ENCODE peak calls at places on chromosome 20, in six cellular contexts. One of them, this sample, is unnamed. For H3K9me3, the result is how much of the 10 kb centered on the place peaks cover.

GRCh38 chr20:1312904-1313235 is 16.1 kb downstream of the SDCBP2 start:
- ATAC-seq in HepG2: peak
- ATAC-seq in upper lobe of left lung: no peak
- ATAC-seq in K562: no peak
- ATAC-seq in A549: no peak
- ATAC-seq in GM12878: no peak
- ATAC-seq in this sample: no peak

GRCh38 chr20:32091888-32092346 is 17.6 kb upstream of the TM9SF4 start:
- ATAC-seq in A549: peak
- ATAC-seq in GM12878: peak
- ATAC-seq in HepG2: peak
- ATAC-seq in K562: peak
- ATAC-seq in upper lobe of left lung: peak
- ATAC-seq in this sample: peak

GRCh38 chr20:31712112-31712553 is 10.5 kb downstream of the BCL2L1 start:
- ATAC-seq in A549: no peak
- ATAC-seq in HepG2: peak
- ATAC-seq in upper lobe of left lung: peak
- ATAC-seq in K562: peak
- ATAC-seq in GM12878: no peak
- ATAC-seq in this sample: peak

GRCh38 chr20:45579184-45579583 is at the start of gene WFDC8:
- ATAC-seq in K562: no peak
- ATAC-seq in GM12878: no peak
- ATAC-seq in upper lobe of left lung: no peak
- ATAC-seq in A549: no peak
- ATAC-seq in HepG2: no peak
- ATAC-seq in this sample: no peak

GRCh38 chr20:48823960-48824497 is 3.8 kb downstream of the PREX1 start:
- ATAC-seq in HepG2: no peak
- ATAC-seq in K562: no peak
- ATAC-seq in GM12878: peak
- ATAC-seq in upper lobe of left lung: no peak
- ATAC-seq in A549: no peak
- ATAC-seq in this sample: no peak

GRCh38 chr20:44586289-44586911 is 4.0 kb downstream of the PKIG start:
- ATAC-seq in upper lobe of left lung: no peak
- ATAC-seq in A549: no peak
- ATAC-seq in GM12878: peak
- ATAC-seq in HepG2: no peak
- ATAC-seq in K562: no peak
- ATAC-seq in this sample: no peak

GRCh38 chr20:44198872-44199271 is 11.7 kb downstream of the OSER1 start:
- ATAC-seq in K562: no peak
- ATAC-seq in upper lobe of left lung: no peak
- ATAC-seq in HepG2: no peak
- ATAC-seq in A549: no peak
- ATAC-seq in GM12878: no peak
- ATAC-seq in this sample: no peak

GRCh38 chr20:41279546-41280225 is 37.8 kb downstream of the ZHX3 start:
- ATAC-seq in K562: no peak
- ATAC-seq in HepG2: no peak
- ATAC-seq in GM12878: peak
- ATAC-seq in A549: no peak
- ATAC-seq in upper lobe of left lung: peak
- ATAC-seq in this sample: no peak

GRCh38 chr20:14947536-14947935 is 610.1 kb upstream of the FLRT3 start:
- ATAC-seq in A549: no peak
- ATAC-seq in upper lobe of left lung: no peak
- ATAC-seq in HepG2: no peak
- ATAC-seq in K562: no peak
- ATAC-seq in GM12878: no peak
- ATAC-seq in this sample: no peak

GRCh38 chr20:51529027-51529749 is 13.3 kb downstream of the NFATC2 start:
- ATAC-seq in GM12878: peak
- ATAC-seq in upper lobe of left lung: no peak
- ATAC-seq in A549: no peak
- ATAC-seq in HepG2: peak
- ATAC-seq in K562: peak
- ATAC-seq in this sample: no peak

GRCh38 chr20:9474835-9475413 is 39.5 kb upstream of the LAMP5 start:
- ATAC-seq in A549: no peak
- ATAC-seq in upper lobe of left lung: no peak
- ATAC-seq in K562: no peak
- ATAC-seq in GM12878: no peak
- ATAC-seq in HepG2: no peak
- ATAC-seq in this sample: no peak

DNA sequence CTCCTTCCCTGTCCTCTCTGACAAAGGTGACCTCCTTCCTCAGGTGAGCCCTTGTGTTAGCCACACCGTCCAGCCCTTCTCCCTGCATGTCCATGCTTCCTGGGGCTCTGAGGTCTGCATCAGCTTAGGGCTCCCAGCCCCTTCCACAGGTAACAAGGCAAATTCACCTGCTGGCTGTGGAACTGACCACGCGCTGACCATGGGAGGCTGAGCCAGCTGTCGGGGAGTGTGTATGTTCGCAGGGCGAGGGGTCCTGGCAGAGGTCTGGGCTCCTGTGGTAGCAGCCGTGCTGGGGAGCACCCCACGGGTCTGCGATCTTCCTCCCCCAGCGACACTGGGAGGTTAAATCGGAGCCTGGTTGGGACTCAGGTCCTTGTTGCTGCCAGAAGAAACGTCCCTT is 136.7 kb downstream of the PHACTR3 start:
- ATAC-seq in GM12878: no peak
- ATAC-seq in A549: no peak
- ATAC-seq in upper lobe of left lung: no peak
- ATAC-seq in HepG2: no peak
- ATAC-seq in K562: no peak
- ATAC-seq in this sample: no peak
- H3K9me3 ChIP-seq in GM12878: under half
- H3K9me3 ChIP-seq in A549: under half
- H3K9me3 ChIP-seq in upper lobe of left lung: under half
- H3K9me3 ChIP-seq in HepG2: under half
- H3K9me3 ChIP-seq in K562: under half
- H3K9me3 ChIP-seq in this sample: under half

GRCh38 chr20:11891827-11892521 is 25.7 kb upstream of the BTBD3 start:
- ATAC-seq in HepG2: peak
- ATAC-seq in GM12878: peak
- ATAC-seq in K562: peak
- ATAC-seq in upper lobe of left lung: peak
- ATAC-seq in A549: peak
- ATAC-seq in this sample: no peak

GRCh38 chr20:11888648-11889047 is 29.0 kb upstream of the BTBD3 start:
- ATAC-seq in A549: no peak
- ATAC-seq in K562: no peak
- ATAC-seq in GM12878: no peak
- ATAC-seq in upper lobe of left lung: no peak
- ATAC-seq in HepG2: no peak
- ATAC-seq in this sample: no peak

GRCh38 chr20:11890331-11891080 is 27.2 kb upstream of the BTBD3 start:
- ATAC-seq in GM12878: peak
- ATAC-seq in upper lobe of left lung: peak
- ATAC-seq in K562: peak
- ATAC-seq in A549: peak
- ATAC-seq in HepG2: peak
- ATAC-seq in this sample: peak

GRCh38 chr20:11894072-11894471 is 23.6 kb upstream of the BTBD3 start:
- ATAC-seq in GM12878: no peak
- ATAC-seq in K562: no peak
- ATAC-seq in A549: no peak
- ATAC-seq in HepG2: no peak
- ATAC-seq in upper lobe of left lung: no peak
- ATAC-seq in this sample: no peak

DNA sequence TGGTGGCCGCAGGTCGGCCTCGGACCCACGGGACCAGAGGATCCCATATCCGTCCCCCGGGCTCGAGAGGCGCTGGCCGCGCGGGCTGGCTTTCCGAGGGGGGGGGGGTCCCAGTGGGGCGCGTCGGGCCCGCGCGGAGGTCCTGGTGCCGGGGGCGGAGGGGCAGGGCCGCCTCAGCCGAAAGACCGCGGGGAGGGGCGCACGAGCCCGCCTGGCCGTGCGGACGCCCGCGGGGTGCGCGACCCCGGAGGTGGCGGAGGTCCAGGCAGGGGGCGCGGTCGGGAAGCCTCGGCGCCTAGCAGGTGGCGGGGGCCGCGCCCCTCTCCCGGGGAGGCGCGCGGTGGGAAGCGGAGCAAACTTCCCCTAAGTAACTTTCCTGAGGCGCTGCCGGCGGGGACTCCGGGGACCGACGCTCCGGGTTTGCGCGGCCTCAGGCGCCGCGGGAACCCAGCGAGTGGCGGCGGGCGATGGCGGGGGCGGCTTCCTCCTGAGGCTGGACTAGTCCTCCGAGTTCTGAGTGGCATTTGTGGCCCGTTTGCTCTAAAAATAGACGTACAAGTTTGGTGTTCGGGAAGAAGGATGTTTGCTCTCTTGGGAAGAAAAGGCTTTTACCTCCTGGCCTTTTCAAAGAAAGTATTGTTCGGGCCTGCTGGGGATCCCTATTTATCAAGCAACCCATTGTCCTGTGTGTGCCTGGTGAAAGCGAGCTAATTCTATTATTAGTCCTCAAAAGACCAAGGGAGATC is 26.4 kb upstream of the BTBD3 start:
- ATAC-seq in HepG2: peak
- ATAC-seq in GM12878: peak
- ATAC-seq in K562: peak
- ATAC-seq in A549: peak
- ATAC-seq in upper lobe of left lung: peak
- ATAC-seq in this sample: peak
- TF ChIP-seq POLR2A in HepG2: no peak
- TF ChIP-seq POLR2A in GM12878: no peak
- TF ChIP-seq POLR2A in K562: no peak
- TF ChIP-seq POLR2A in A549: no peak
- TF ChIP-seq POLR2A in upper lobe of left lung: no peak
- TF ChIP-seq POLR2A in this sample: no peak

GRCh38 chr20:13353261-13353945 is 132.3 kb downstream of the ISM1 start:
- ATAC-seq in K562: no peak
- ATAC-seq in HepG2: no peak
- ATAC-seq in GM12878: no peak
- ATAC-seq in A549: no peak
- ATAC-seq in upper lobe of left lung: no peak
- ATAC-seq in this sample: no peak

GRCh38 chr20:13356591-13356990 is 135.5 kb downstream of the ISM1 start:
- ATAC-seq in K562: no peak
- ATAC-seq in A549: no peak
- ATAC-seq in GM12878: peak
- ATAC-seq in HepG2: no peak
- ATAC-seq in upper lobe of left lung: no peak
- ATAC-seq in this sample: no peak

GRCh38 chr20:13356087-13356486 is 135.0 kb downstream of the ISM1 start:
- ATAC-seq in HepG2: peak
- ATAC-seq in upper lobe of left lung: no peak
- ATAC-seq in GM12878: no peak
- ATAC-seq in K562: no peak
- ATAC-seq in A549: no peak
- ATAC-seq in this sample: no peak

GRCh38 chr20:13355386-13355785 is 134.3 kb downstream of the ISM1 start:
- ATAC-seq in A549: no peak
- ATAC-seq in GM12878: no peak
- ATAC-seq in HepG2: peak
- ATAC-seq in K562: no peak
- ATAC-seq in upper lobe of left lung: peak
- ATAC-seq in this sample: peak
- TF ChIP-seq EP300 in A549: no peak
- TF ChIP-seq EP300 in GM12878: no peak
- TF ChIP-seq EP300 in HepG2: peak
- TF ChIP-seq EP300 in K562: no peak
- TF ChIP-seq EP300 in upper lobe of left lung: peak
- TF ChIP-seq EP300 in this sample: no peak

DNA sequence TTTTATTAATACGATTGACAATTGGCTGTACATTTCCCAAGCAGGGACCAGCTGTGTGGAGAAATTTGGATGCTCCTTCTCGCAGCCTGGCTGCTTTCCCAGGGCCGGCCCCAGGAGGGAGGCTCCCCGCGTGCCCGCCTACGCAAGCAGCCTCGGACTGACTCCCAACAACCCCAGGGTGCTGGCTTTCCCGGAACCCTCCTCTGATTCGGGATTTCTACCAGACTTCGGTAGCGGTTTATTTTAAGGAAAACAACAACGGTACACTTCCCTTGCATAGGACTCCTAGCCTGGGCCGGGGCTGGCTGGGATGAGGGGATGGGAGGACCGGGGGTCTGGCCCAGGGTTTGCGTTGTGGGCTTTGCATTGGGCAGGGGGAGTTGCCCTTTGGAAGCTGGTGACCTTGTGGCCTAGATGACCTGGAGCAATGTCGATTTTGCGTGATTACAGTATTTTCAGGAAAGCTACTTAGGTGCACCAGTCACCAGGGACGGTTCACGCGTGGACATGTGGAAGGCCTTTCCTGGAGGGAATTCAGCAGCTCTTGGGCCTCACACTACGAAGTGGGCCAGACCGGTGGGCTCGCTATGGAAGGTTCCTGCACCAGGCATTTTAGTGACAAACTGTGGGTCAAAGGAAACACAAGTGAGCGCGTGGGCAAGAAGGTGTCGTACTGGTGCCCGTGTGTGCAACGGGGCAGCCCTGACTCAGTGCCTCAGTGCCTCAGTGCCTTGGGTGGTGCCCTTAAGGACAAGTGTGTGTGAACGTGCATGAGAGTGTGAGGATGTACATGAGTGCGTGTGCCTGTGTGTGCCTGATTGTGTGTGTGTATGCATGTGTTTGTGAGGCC is 20.7 kb upstream of the PHACTR3 start:
- ATAC-seq in A549: no peak
- ATAC-seq in upper lobe of left lung: peak
- ATAC-seq in K562: no peak
- ATAC-seq in HepG2: no peak
- ATAC-seq in GM12878: no peak
- ATAC-seq in this sample: peak
- H3K9me3 ChIP-seq in A549: under half
- H3K9me3 ChIP-seq in upper lobe of left lung: under half
- H3K9me3 ChIP-seq in K562: under half
- H3K9me3 ChIP-seq in HepG2: under half
- H3K9me3 ChIP-seq in GM12878: under half
- H3K9me3 ChIP-seq in this sample: under half

GRCh38 chr20:18466574-18466893 is 296 bp downstream of the DZANK1 start:
- ATAC-seq in HepG2: peak
- ATAC-seq in A549: peak
- ATAC-seq in upper lobe of left lung: peak
- ATAC-seq in GM12878: peak
- ATAC-seq in K562: peak
- ATAC-seq in this sample: peak
- TF ChIP-seq POLR2A in HepG2: peak
- TF ChIP-seq POLR2A in A549: peak
- TF ChIP-seq POLR2A in upper lobe of left lung: no peak
- TF ChIP-seq POLR2A in GM12878: no peak
- TF ChIP-seq POLR2A in K562: no peak
- TF ChIP-seq POLR2A in this sample: no peak

GRCh38 chr20:62768815-62769287 is 27.4 kb upstream of the MRGBP start:
- ATAC-seq in K562: no peak
- ATAC-seq in GM12878: no peak
- ATAC-seq in upper lobe of left lung: no peak
- ATAC-seq in A549: no peak
- ATAC-seq in HepG2: no peak
- ATAC-seq in this sample: no peak
- TF ChIP-seq EP300 in K562: no peak
- TF ChIP-seq EP300 in GM12878: no peak
- TF ChIP-seq EP300 in upper lobe of left lung: no peak
- TF ChIP-seq EP300 in A549: no peak
- TF ChIP-seq EP300 in HepG2: no peak
- TF ChIP-seq EP300 in this sample: no peak